ENCODE peak calls at places on chromosomes 7 and 10, in four cellular contexts. J, A, L and N are unnamed samples.

GRCh38 chr10:110508806-110509544 is 11.3 kb downstream of the DUSP5 start:
- DNase-seq in L (no peak), J (no peak), A (no peak), N (peak; percentile 55)

GRCh38 chr10:8435186-8436055 is 380.9 kb downstream of the GATA3 start:
- DNase-seq in L (peak; percentile 8), A (no peak), J (no peak), N (no peak)

GRCh38 chr10:16905304-16905703 is 88.1 kb upstream of the RSU1 start:
- DNase-seq in L (peak; percentile 60), J (no peak), A (no peak), N (no peak)

GRCh38 chr10:128210215-128211063 is 84.2 kb upstream of the MKI67 start:
- DNase-seq in A (no peak), J (peak; percentile 63), L (no peak), N (peak; percentile 71)

GRCh38 chr7:78472519-78472918 is 673.9 kb downstream of the PHTF2 start:
- DNase-seq in L (peak; percentile 52), J (no peak), A (no peak), N (no peak)

GRCh38 chr10:127338391-127339108 is 142.2 kb upstream of the INSYN2A start:
- DNase-seq in J (no peak), L (peak; percentile 50), A (no peak), N (no peak)

GRCh38 chr7:101018271-101019167 is 1.4 kb upstream of the MUC17 start:
- DNase-seq in L (no peak), A (peak; percentile 51), J (no peak), N (no peak)

GRCh38 chr7:18053177-18053928 is 25.7 kb upstream of the PRPS1L1 start:
- DNase-seq in L (no peak), A (no peak), J (no peak), N (no peak)

GRCh38 chr7:96710544-96710943 is 898 bp upstream of the SEM1 start:
- DNase-seq in J (no peak), A (no peak), L (no peak), N (no peak)

GRCh38 chr10:8361510-8361844 is 307.0 kb downstream of the GATA3 start:
- DNase-seq in A (no peak), L (no peak), J (no peak), N (no peak)

GRCh38 chr10:117609095-117609821 is 66.7 kb downstream of the EMX2 start:
- DNase-seq in J (no peak), A (no peak), L (peak; percentile 68), N (peak; percentile 68)

GRCh38 chr10:108275895-108276685 is 1111.6 kb upstream of the SORCS1 start:
- DNase-seq in A (no peak), J (no peak), L (no peak), N (no peak)

GRCh38 chr10:44974628-44975431 is 3.8 kb downstream of the DEPP1 start:
- DNase-seq in L (peak; percentile 29), J (peak; percentile 54), A (no peak), N (peak; percentile 90)

DNA sequence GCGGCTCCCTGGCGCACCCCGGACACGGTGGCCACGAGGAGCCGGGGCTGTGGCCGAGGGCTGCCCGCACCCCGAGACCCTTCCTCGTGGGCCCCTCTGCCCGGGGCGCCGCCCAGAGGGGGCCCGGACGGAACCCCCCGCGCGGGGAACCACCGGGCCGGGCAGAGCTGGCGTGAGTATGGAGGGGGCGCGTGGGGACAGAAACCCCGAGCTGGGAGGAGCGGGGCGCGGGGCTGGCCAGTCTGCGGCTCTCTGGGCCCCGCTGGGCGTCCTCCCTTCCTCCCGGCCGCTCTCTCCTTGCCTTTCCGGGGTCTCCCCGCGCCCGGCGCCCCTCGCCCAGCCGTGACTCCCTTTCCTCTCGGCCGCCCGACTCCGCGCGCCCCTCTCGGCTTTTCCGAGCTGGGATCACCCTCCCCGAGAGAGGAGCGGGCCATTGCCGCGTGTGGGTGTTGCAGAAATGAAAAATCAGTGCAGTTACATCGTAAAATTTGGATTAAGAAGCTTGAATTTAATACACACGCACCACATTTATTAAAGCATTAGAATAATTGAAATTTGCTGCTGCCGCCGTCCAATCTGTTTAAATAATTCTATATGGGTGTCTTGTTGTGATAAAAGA is 8.9 kb downstream of the UNCX start:
- DNase-seq in L (no peak), A (no peak), J (no peak), N (no peak)
- H3K27me3 ChIP-seq in L (peaks cover 87% of the 10 kb centered on the region), A (peaks cover 99% of the 10 kb centered on the region), J (peaks cover 73% of the 10 kb centered on the region), N (no peaks in the 10 kb centered on the region)

DNA sequence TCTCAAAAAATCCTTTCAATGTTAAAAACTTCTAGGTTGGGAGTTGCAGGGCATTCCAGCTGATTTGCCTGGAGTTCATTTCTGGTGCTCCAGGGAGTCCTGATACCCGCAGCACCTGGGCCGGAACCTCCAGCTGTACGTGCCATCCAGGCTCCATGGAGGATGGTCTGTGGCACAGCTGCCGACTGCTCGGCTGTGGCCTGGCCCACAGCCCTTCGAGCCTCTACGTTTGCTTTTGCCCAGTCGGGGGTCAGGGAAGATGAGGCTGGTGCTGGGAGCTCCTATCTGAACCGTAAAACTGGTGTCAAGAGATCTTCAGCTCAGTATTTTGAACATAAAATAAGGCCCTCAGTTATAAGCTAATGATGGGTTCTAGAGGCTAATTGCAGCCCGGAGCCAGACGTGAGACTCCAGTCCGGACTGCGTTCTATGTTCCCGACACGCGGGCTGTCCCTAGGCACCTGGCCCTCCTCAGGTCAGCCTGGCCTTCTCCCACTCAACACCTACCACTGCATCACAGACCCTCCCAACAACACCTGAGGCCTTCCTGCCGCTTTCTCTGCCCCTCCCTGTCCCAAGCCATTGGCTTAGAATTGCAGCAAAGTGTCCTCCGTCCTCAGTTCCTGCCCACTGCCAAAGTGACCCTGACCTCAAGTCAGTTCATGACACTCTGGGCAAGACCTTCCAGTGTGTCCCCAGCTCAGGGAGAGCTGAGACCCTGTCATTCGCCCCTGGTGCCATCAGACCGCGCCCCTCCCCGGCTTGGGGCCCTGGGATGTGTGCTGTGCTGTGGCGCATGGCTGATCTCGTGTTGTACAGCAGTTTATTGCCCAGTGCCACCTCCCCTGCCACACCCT is 64.2 kb upstream of the DNAJB6 start:
- DNase-seq in J (no peak), A (no peak), L (no peak), N (no peak)
- H3K27me3 ChIP-seq in J (no peaks in the 10 kb centered on the region), A (no peaks in the 10 kb centered on the region), L (no peaks in the 10 kb centered on the region), N (no peaks in the 10 kb centered on the region)

GRCh38 chr10:124093076-124093773 is at the start of gene CHST15:
- DNase-seq in J (no peak), A (peak; percentile 36), L (peak; percentile 69), N (peak; percentile 87)
- H3K27me3 ChIP-seq in J (peaks cover 20% of the 10 kb centered on the region), A (peaks cover 24% of the 10 kb centered on the region), L (peaks cover 44% of the 10 kb centered on the region), N (no peaks in the 10 kb centered on the region)

GRCh38 chr10:72034040-72034499 is 54.3 kb downstream of the SPOCK2 start:
- DNase-seq in J (no peak), L (no peak), A (no peak), N (no peak)
- H3K27me3 ChIP-seq in J (no peaks in the 10 kb centered on the region), L (no peaks in the 10 kb centered on the region), A (no peaks in the 10 kb centered on the region), N (no peaks in the 10 kb centered on the region)

GRCh38 chr7:151917791-151918311 is 38.4 kb upstream of the GALNTL5 start:
- DNase-seq in L (no peak), J (no peak), A (no peak), N (no peak)

GRCh38 chr7:151918444-151918843 is 37.8 kb upstream of the GALNTL5 start:
- DNase-seq in L (no peak), A (no peak), J (no peak), N (no peak)

GRCh38 chr7:151919595-151919994 is 36.7 kb upstream of the GALNTL5 start:
- DNase-seq in A (no peak), J (no peak), L (no peak), N (no peak)

GRCh38 chr7:151921451-151921850 is 34.8 kb upstream of the GALNTL5 start:
- DNase-seq in A (no peak), J (no peak), L (no peak), N (no peak)

GRCh38 chr7:151920533-151920932 is 35.7 kb upstream of the GALNTL5 start:
- DNase-seq in A (no peak), J (no peak), L (no peak), N (no peak)
- H3K27me3 ChIP-seq in A (no peaks in the 10 kb centered on the region), J (no peaks in the 10 kb centered on the region), L (peaks cover 4% of the 10 kb centered on the region), N (no peaks in the 10 kb centered on the region)

DNA sequence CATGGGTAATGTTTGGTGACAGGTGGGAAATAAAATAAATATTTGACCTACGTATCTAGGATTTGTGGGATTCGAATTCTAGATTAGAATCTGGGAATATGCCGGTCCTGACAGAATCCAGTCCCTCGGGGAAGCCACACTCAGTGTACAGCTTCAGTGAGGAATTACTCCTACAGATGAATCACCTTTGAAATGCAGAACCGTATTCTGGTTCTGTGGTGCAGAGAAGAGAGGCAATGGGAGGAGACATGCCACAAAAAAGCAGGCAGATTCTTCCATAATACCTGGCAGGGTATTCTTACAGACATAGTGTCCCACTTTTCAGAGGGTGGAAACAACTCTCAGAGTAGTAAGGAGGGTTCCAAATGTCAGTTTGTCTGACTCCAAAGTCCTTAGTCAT is 286.9 kb downstream of the SORCS1 start:
- DNase-seq in L (no peak), A (no peak), J (no peak), N (no peak)
- H3K27me3 ChIP-seq in L (no peaks in the 10 kb centered on the region), A (no peaks in the 10 kb centered on the region), J (no peaks in the 10 kb centered on the region), N (no peaks in the 10 kb centered on the region)

DNA sequence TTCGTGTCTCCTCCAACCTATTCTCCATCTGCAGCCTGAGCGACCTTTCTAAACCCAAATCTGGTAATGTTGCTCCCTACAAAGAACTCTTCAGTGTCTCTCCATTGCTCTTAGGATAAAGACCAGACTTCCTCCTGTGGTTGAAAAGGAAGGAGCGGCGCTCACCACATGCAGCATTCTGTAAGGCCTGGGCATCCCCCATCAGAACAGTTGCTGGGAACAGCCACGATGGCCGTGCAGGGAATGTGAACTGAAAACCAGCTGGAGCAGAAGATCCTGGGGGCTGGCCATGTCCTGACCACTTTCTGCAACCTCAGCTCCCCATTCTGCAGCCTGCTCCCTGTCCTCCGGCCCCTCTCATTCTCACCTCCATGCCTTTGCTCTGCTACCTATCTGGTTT is 237.8 kb upstream of the ZMIZ1 start:
- DNase-seq in A (no peak), L (no peak), J (no peak), N (no peak)
- H3K27me3 ChIP-seq in A (peaks cover 4% of the 10 kb centered on the region), L (peaks cover 4% of the 10 kb centered on the region), J (no peaks in the 10 kb centered on the region), N (no peaks in the 10 kb centered on the region)

GRCh38 chr10:120212275-120212674 is 244.8 kb upstream of the PLPP4 start:
- DNase-seq in A (no peak), L (no peak), J (no peak), N (no peak)
- H3K27me3 ChIP-seq in A (no peaks in the 10 kb centered on the region), L (no peaks in the 10 kb centered on the region), J (no peaks in the 10 kb centered on the region), N (no peaks in the 10 kb centered on the region)

GRCh38 chr7:94277236-94277635 is 117.5 kb upstream of the COL1A2 start:
- DNase-seq in L (no peak), J (no peak), A (no peak), N (no peak)

GRCh38 chr7:94274828-94275227 is 119.9 kb upstream of the COL1A2 start:
- DNase-seq in A (no peak), J (no peak), L (no peak), N (no peak)

GRCh38 chr7:94276797-94277196 is 117.9 kb upstream of the COL1A2 start:
- DNase-seq in L (no peak), A (peak; percentile 44), J (peak; percentile 37), N (no peak)

GRCh38 chr7:94272821-94273583 is 121.7 kb upstream of the COL1A2 start:
- DNase-seq in A (no peak), J (no peak), L (peak; percentile 12), N (no peak)

DNA sequence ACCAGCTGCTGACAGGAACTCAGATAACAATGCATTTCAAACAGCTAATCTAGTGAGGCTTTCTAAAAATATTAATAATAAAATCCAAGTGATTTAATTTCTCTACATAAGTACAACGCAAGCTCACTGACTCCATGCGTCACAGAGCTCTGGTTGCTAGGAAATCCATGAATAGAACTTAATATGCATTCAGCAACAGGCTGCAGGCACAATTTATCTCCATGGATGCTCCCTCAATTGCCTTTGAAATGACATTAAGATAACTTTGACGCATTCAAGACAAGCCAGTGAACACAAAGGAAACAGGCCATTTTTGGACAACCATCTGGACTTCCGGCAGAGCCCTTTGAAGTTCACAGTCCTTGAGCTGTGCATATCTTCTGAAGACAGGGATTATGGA is 118.6 kb upstream of the COL1A2 start:
- DNase-seq in A (no peak), J (no peak), L (no peak), N (no peak)
- H3K27me3 ChIP-seq in A (no peaks in the 10 kb centered on the region), J (no peaks in the 10 kb centered on the region), L (no peaks in the 10 kb centered on the region), N (no peaks in the 10 kb centered on the region)